ENCODE peak calls at places on chromosomes 13 and 19, in eight cellular contexts. Z is thyroid gland, O is HCT116, X is H1, C is ovary, V is uterus, Q is K562, T is heart left ventricle. K is an unnamed sample.

GRCh38 chr19:31478241-31478640 is 129.0 kb upstream of the TSHZ3 start:
- DNase-seq in Z (no peak), O (no peak), X (no peak), C (no peak), V (no peak), Q (no peak), T (no peak), K (no peak)

GRCh38 chr13:77480071-77480470 is 55.4 kb upstream of the SCEL start:
- DNase-seq in Z (no peak), O (no peak), X (peak; percentile 9), C (no peak), V (no peak), Q (no peak), T (no peak), K (no peak)

GRCh38 chr13:32252812-32253440 is 62.2 kb downstream of the ZAR1L start:
- DNase-seq in Z (no peak), O (no peak), X (no peak), C (no peak), V (no peak), Q (no peak), T (no peak), K (no peak)

GRCh38 chr19:17121736-17122293 is 46.2 kb downstream of the MYO9B start:
- DNase-seq in Z (no peak), O (no peak), X (no peak), C (no peak), V (no peak), Q (no peak), T (no peak), K (no peak)

GRCh38 chr13:30120133-30120822 is 187.1 kb downstream of the KATNAL1 start:
- DNase-seq in Z (no peak), O (no peak), X (no peak), C (no peak), V (no peak), Q (no peak), T (no peak), K (no peak)

GRCh38 chr19:31054430-31054829 is 294.8 kb downstream of the TSHZ3 start:
- DNase-seq in Z (peak; percentile 55), O (no peak), X (peak; percentile 70), C (no peak), V (no peak), Q (no peak), T (peak; percentile 16), K (peak; percentile 29)

GRCh38 chr19:44775676-44776240 is 1.9 kb upstream of the CBLC start:
- DNase-seq in Z (no peak), O (no peak), X (no peak), C (no peak), V (no peak), Q (no peak), T (no peak), K (no peak)

GRCh38 chr13:26468203-26468602 is 89.3 kb upstream of the WASF3 start:
- DNase-seq in Z (no peak), O (no peak), X (no peak), C (no peak), V (no peak), Q (no peak), T (no peak), K (no peak)

GRCh38 chr19:41089955-41090354 is 1.7 kb downstream of the CYP2A13 start:
- DNase-seq in Z (no peak), O (no peak), X (peak; percentile 1), C (no peak), V (no peak), Q (no peak), T (no peak), K (no peak)

GRCh38 chr13:113838711-113839201 is 25.1 kb downstream of the GAS6 start:
- DNase-seq in Z (no peak), O (no peak), X (no peak), C (no peak), V (no peak), Q (no peak), T (no peak), K (no peak)

GRCh38 chr19:4108767-4109625 is 14.9 kb downstream of the MAP2K2 start:
- DNase-seq in Z (peak; percentile 44), O (no peak), X (no peak), C (no peak), V (no peak), Q (no peak), T (no peak), K (peak; percentile 23)

GRCh38 chr13:27830010-27830409 is 37.7 kb downstream of the GSX1 start:
- DNase-seq in Z (peak; percentile 55), O (peak; percentile 32), X (no peak), C (peak; percentile 62), V (peak; percentile 27), Q (peak; percentile 78), T (peak; percentile 39), K (peak; percentile 26)

GRCh38 chr19:10797078-10797477 is 38.9 kb downstream of the TMED1 start:
- DNase-seq in Z (no peak), O (no peak), X (no peak), C (no peak), V (no peak), Q (no peak), T (no peak), K (no peak)

GRCh38 chr13:48316826-48317510 is 13.4 kb downstream of the RB1 start:
- DNase-seq in Z (peak; percentile 3), O (no peak), X (no peak), C (no peak), V (no peak), Q (no peak), T (no peak), K (no peak)

GRCh38 chr19:41321600-41322270 is 11.8 kb downstream of the CCDC97 start:
- DNase-seq in Z (peak; percentile 44), O (no peak), X (peak; percentile 70), C (peak; percentile 72), V (peak; percentile 59), Q (peak; percentile 65), T (no peak), K (peak; percentile 58)

GRCh38 chr19:56748443-56748842 is 76.9 kb upstream of the ZNF835 start:
- DNase-seq in Z (peak; percentile 14), O (no peak), X (no peak), C (no peak), V (no peak), Q (no peak), T (no peak), K (peak; percentile 29)

GRCh38 chr19:45499196-45500180 is 1.2 kb downstream of the PPM1N start:
- DNase-seq in Z (no peak), O (no peak), X (peak; percentile 97), C (no peak), V (no peak), Q (peak; percentile 72), T (no peak), K (no peak)

GRCh38 chr19:39319098-39319891 is 1.4 kb downstream of the LRFN1 start:
- DNase-seq in Z (no peak), O (no peak), X (no peak), C (no peak), V (no peak), Q (no peak), T (no peak), K (no peak)

GRCh38 chr19:29598496-29598895 is 7.6 kb upstream of the POP4 start:
- DNase-seq in Z (no peak), O (no peak), X (no peak), C (no peak), V (no peak), Q (no peak), T (no peak), K (no peak)

DNA sequence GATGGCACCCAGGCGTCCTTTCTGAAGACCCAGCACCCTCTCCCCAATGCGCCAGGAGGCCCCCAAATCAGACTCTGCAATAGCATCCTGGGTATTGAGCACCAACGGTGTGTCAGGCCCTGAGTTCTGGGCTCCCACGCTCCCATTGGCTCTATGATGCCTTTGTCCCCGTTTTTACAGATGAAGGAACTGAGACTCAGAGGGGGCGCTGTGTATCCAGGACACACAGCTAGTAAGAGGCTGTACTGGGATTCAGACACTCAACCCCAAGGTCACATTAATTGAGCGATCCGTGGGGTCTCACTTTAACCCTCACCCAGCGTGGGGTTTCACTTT is 42.5 kb downstream of the CYP4F22 start:
- DNase-seq in Z (no peak), O (no peak), X (no peak), C (no peak), V (no peak), Q (peak; percentile 24), T (no peak), K (no peak)
- H3K27ac ChIP-seq in Z (no peak overlapping the region), O (peak overlapping the region; percentile 42), X (no peak overlapping the region), C (no peak overlapping the region), V (no peak overlapping the region), Q (no peak overlapping the region), T (no peak overlapping the region), K (no peak overlapping the region)

GRCh38 chr19:18152817-18153554 is at the start of gene PIK3R2:
- DNase-seq in Z (peak; percentile 100), O (peak; percentile 97), X (peak; percentile 97), C (peak; percentile 100), V (peak; percentile 100), Q (peak; percentile 93), T (peak; percentile 99), K (peak; percentile 100)
- TF ChIP-seq POLR2A in Z (peak; percentile 10), O (peak; percentile 20), X (no peak), C (peak; percentile 49), V (peak; percentile 32), Q (peak; percentile 76), T (peak; percentile 70), K (peak; percentile 81)

DNA sequence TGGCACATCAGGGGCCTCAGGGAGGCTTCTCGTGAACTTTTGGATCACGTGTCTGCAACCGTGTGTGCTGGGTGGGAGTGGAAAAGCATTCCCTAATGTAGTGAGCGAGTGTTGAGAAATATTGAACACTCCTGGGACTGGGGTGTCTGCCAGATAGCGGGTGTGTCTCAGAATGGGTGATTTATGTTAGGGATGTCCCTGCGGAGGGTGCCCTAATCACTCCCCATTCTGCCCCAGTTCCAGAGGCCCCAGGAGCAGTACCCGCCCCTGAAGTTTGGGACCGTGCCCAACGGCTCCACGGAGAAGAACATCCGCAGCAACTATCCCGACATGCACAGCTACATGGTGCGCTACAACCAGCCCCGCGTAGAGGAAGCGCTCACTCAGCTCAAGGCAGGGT is 24.2 kb upstream of the GRWD1 start:
- DNase-seq in Z (no peak), O (no peak), X (no peak), C (no peak), V (peak; percentile 70), Q (no peak), T (no peak), K (no peak)
- H3K27ac ChIP-seq in Z (no peak overlapping the region), O (no peak overlapping the region), X (no peak overlapping the region), C (no peak overlapping the region), V (no peak overlapping the region), Q (no peak overlapping the region), T (no peak overlapping the region), K (no peak overlapping the region)

GRCh38 chr19:5680083-5680436 is 256 bp downstream of the MICOS13 start:
- DNase-seq in Z (peak; percentile 47), O (no peak), X (no peak), C (no peak), V (no peak), Q (no peak), T (no peak), K (peak; percentile 62)

GRCh38 chr19:5680437-5681368 is at the start of the genes HSD11B1L and MICOS13:
- DNase-seq in Z (peak; percentile 99), O (peak; percentile 97), X (peak; percentile 97), C (peak; percentile 99), V (peak; percentile 98), Q (peak; percentile 92), T (peak; percentile 99), K (peak; percentile 99)

GRCh38 chr19:5683177-5683886 is 2.5 kb downstream of the HSD11B1L start:
- DNase-seq in Z (no peak), O (no peak), X (no peak), C (no peak), V (no peak), Q (no peak), T (no peak), K (peak; percentile 33)

GRCh38 chr19:5681446-5682292 is 842 bp downstream of the HSD11B1L start:
- DNase-seq in Z (no peak), O (no peak), X (no peak), C (no peak), V (no peak), Q (no peak), T (no peak), K (no peak)

GRCh38 chr19:5682293-5682592 is 1.4 kb downstream of the HSD11B1L start:
- DNase-seq in Z (no peak), O (no peak), X (no peak), C (no peak), V (no peak), Q (no peak), T (no peak), K (no peak)
- TF ChIP-seq POLR2A in Z (no peak), O (no peak), X (no peak), C (no peak), V (no peak), Q (no peak), T (no peak), K (no peak)